ENCODE peak calls at places on chromosome 2, in six cellular contexts. B is tibial nerve, Z is RWPE2, T is neural progenitor cell, H is NB4, K is A549. N is an unnamed sample.

GRCh38 chr2:119377266-119377972 is 10.6 kb downstream of the DBI start:
- DNase-seq in B (no peak), Z (no peak), T (no peak), H (peak; percentile 94), K (no peak), N (no peak)

GRCh38 chr2:159155315-159155714 is 131.2 kb downstream of the WDSUB1 start:
- DNase-seq in B (no peak), Z (no peak), T (no peak), H (no peak), K (no peak), N (no peak)

GRCh38 chr2:239824051-239824694 is 201.0 kb downstream of the NDUFA10 start:
- DNase-seq in B (no peak), Z (no peak), T (peak; percentile 70), H (peak; percentile 20), K (peak; percentile 65), N (no peak)

GRCh38 chr2:111157071-111157661 is 36.5 kb downstream of the BCL2L11 start:
- DNase-seq in B (no peak), Z (no peak), T (no peak), H (no peak), K (no peak), N (no peak)

GRCh38 chr2:31079665-31080064 is 58.6 kb downstream of the GALNT14 start:
- DNase-seq in B (no peak), Z (no peak), T (peak; percentile 72), H (no peak), K (no peak), N (no peak)

GRCh38 chr2:11123856-11124759 is 31.2 kb upstream of the SLC66A3 start:
- DNase-seq in B (peak; percentile 52), Z (no peak), T (peak; percentile 78), H (peak; percentile 67), K (peak; percentile 77), N (no peak)

GRCh38 chr2:68119504-68119903 is 38.2 kb upstream of the PNO1 start:
- DNase-seq in B (no peak), Z (no peak), T (no peak), H (no peak), K (no peak), N (no peak)

GRCh38 chr2:69089244-69089643 is 76.3 kb downstream of the ANTXR1 start:
- DNase-seq in B (no peak), Z (no peak), T (no peak), H (no peak), K (peak; percentile 62), N (no peak)

GRCh38 chr2:99808801-99809200 is 319.0 kb upstream of the REV1 start:
- DNase-seq in B (no peak), Z (no peak), T (no peak), H (no peak), K (no peak), N (no peak)

GRCh38 chr2:234537929-234538328 is 41.0 kb upstream of the ARL4C start:
- DNase-seq in B (no peak), Z (no peak), T (no peak), H (no peak), K (no peak), N (no peak)

GRCh38 chr2:109127556-109127955 is 1.4 kb upstream of the SH3RF3 start:
- DNase-seq in B (no peak), Z (no peak), T (no peak), H (no peak), K (no peak), N (no peak)

GRCh38 chr2:15784106-15784885 is 156.1 kb upstream of the MYCN start:
- DNase-seq in B (no peak), Z (no peak), T (no peak), H (no peak), K (no peak), N (no peak)

GRCh38 chr2:101984656-101985055 is 7.1 kb upstream of the IL1R2 start:
- DNase-seq in B (no peak), Z (no peak), T (no peak), H (no peak), K (no peak), N (no peak)

GRCh38 chr2:46493971-46494250 is 14.5 kb downstream of the TMEM247 start:
- DNase-seq in B (no peak), Z (no peak), T (peak; percentile 72), H (no peak), K (no peak), N (no peak)

DNA sequence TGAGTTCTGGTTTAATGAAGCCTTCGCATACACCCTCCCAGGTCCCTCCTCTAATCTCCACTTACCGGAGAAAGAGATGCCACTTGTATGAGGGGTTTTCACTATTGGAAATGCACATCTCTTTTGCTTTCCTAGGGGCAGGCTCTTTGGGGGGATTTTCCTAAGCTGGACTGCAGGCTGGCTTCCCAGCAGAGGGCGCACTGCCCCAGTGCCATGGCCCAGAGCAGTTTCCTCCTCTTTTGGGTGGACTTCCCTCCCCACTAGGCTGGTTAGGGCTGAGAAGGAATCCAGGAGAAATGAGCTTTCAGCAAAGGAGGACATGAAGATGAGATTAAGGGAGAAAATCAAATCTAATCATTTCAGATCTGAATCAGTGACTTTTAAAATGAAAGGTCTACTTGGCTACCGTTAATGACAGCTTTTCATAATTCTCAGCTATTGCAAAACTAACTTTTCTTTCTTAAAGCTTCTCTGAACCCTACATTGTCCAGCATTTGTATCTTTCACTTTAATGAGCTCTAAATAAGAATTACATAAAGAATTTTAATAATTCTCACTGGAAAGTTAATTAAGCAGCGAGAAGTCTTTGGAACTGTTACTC is 784.1 kb upstream of the FANCL start:
- DNase-seq in B (no peak), Z (no peak), T (peak; percentile 75), H (peak; percentile 60), K (peak; percentile 34), N (no peak)
- TF ChIP-seq CTCF in B (peak; percentile 28), Z (peak; percentile 66), T (peak; percentile 94), H (peak; percentile 95), K (peak; percentile 65), N (peak; percentile 79)

DNA sequence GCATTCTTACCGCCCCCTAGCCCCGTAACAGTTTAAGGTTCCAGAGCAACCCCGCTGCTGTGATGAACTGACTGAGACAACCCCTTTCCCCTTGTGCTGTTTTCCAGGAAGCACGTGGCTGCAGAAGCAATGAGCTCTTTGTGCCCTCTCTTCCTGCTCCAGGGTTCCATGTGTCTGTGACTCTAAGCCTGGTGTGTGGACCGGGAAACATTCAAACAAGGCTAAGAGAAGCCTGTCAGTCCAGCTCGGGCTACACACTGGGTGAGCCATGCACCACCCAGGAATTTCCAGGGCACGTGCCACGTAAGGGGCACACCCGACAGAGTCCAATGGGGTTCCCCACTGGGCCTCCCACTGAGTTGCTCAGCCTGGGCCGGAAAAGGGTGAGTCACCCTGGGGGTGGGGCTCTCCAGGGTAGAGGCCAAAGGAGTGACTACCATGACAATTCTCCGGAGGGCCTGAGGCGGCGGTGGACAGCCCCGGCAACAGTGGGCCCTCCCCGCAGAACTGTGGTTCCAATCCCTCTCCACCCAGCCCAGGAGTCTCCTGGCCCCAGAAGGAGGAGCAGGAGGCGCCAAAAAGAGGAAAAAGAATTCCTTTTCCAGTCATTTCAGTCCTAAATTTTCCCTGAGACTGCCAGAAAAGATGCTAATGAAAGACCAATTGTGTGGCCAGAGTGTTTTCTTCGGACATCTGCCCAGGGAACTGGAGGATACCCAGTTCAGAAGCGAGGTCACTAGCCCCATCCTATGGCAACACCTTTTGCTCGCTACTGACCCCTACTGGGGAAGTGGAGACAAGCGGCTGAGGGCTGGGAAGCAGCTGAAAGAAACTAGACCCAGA is 157.8 kb upstream of the SLC1A4 start:
- DNase-seq in B (peak; percentile 79), Z (peak; percentile 95), T (peak; percentile 75), H (peak; percentile 98), K (peak; percentile 97), N (no peak)
- H3K4me3 ChIP-seq in B (no peak overlapping the region), Z (no peak overlapping the region), T (no peak overlapping the region), H (peak overlapping the region; percentile 12), K (peak overlapping the region; percentile 11), N (no peak overlapping the region)

GRCh38 chr2:200422532-200423262 is 87.2 kb downstream of the KCTD18 start:
- DNase-seq in B (no peak), Z (no peak), T (no peak), H (no peak), K (no peak), N (no peak)
- TF ChIP-seq CTCF in B (no peak), Z (peak; percentile 11), T (no peak), H (no peak), K (peak; percentile 16), N (peak; percentile 17)

GRCh38 chr2:9793156-9793917 is 49.9 kb upstream of the TAF1B start:
- DNase-seq in B (no peak), Z (no peak), T (no peak), H (no peak), K (no peak), N (no peak)
- H3K4me3 ChIP-seq in B (no peak overlapping the region), Z (no peak overlapping the region), T (no peak overlapping the region), H (no peak overlapping the region), K (no peak overlapping the region), N (no peak overlapping the region)

N was measured in astrocyte of the cerebellum.